ENCODE peak calls at places on chromosome 5, in four cellular contexts. M, E, W and Q are unnamed samples.
A peak's percentile ranks its signal among the peaks of the same experiment; 100 is the strongest.

GRCh38 chr5:44245936-44246335 is 143.3 kb downstream of the FGF10 start:
- DNase-seq in M (no peak), W (no peak), E (no peak), Q (peak; percentile 3)

GRCh38 chr5:156835905-156836304 is 14.2 kb upstream of the PPP1R2B start:
- DNase-seq in E (no peak), M (no peak), W (no peak), Q (no peak)

GRCh38 chr5:53343187-53343586 is 137.2 kb upstream of the FST start:
- DNase-seq in W (no peak), M (no peak), E (no peak), Q (peak; percentile 98)

GRCh38 chr5:34957857-34958690 is 28.7 kb downstream of the DNAJC21 start:
- DNase-seq in E (no peak), W (no peak), M (no peak), Q (peak; percentile 11)

GRCh38 chr5:158492850-158493249 is 606.9 kb downstream of the EBF1 start:
- DNase-seq in M (no peak), W (no peak), E (no peak), Q (peak; percentile 36)

GRCh38 chr5:53261245-53261644 is 151.7 kb upstream of the MOCS2 start:
- DNase-seq in E (no peak), W (no peak), M (no peak), Q (peak; percentile 18)

GRCh38 chr5:132498152-132498551 is 7.6 kb upstream of the IRF1 start:
- DNase-seq in M (no peak), E (no peak), W (peak; percentile 60), Q (no peak)

GRCh38 chr5:163696270-163696887 is 191.0 kb downstream of the MAT2B start:
- DNase-seq in E (no peak), M (peak; percentile 35), W (no peak), Q (peak; percentile 91)

GRCh38 chr5:44862808-44863207 is 54.1 kb downstream of the MRPS30 start:
- DNase-seq in W (no peak), E (no peak), M (no peak), Q (peak; percentile 33)

GRCh38 chr5:32276173-32276853 is 36.4 kb downstream of the MTMR12 start:
- DNase-seq in W (no peak), E (no peak), M (no peak), Q (peak; percentile 70)

GRCh38 chr5:57503433-57503832 is 20.8 kb upstream of the ACTBL2 start:
- DNase-seq in E (no peak), M (no peak), W (no peak), Q (peak; percentile 92)

GRCh38 chr5:88665750-88666215 is 217.2 kb downstream of the MEF2C start:
- DNase-seq in M (no peak), E (no peak), W (no peak), Q (no peak)

GRCh38 chr5:92409131-92409530 is 1026.0 kb upstream of the ARRDC3 start:
- DNase-seq in W (no peak), M (no peak), E (no peak), Q (peak; percentile 2)

GRCh38 chr5:91382530-91383026 is 539 bp downstream of the ARRDC3 start:
- DNase-seq in E (no peak), M (peak; percentile 53), W (peak; percentile 42), Q (peak; percentile 42)

GRCh38 chr5:34057569-34057968 is 14.6 kb upstream of the C1QTNF3 start:
- DNase-seq in W (no peak), M (no peak), E (no peak), Q (no peak)

GRCh38 chr5:73448451-73449136 is at the start of gene FOXD1:
- DNase-seq in W (peak; percentile 45), M (peak; percentile 48), E (peak; percentile 48), Q (peak; percentile 96)

GRCh38 chr5:119333421-119333851 is 22.4 kb upstream of the TNFAIP8 start:
- DNase-seq in M (no peak), W (no peak), E (no peak), Q (no peak)

GRCh38 chr5:111548992-111549649 is 36.8 kb upstream of the STARD4 start:
- DNase-seq in E (no peak), W (peak; percentile 48), M (no peak), Q (no peak)

GRCh38 chr5:77876862-77877502 is 100.8 kb upstream of the TBCA start:
- DNase-seq in W (no peak), M (no peak), E (no peak), Q (no peak)

GRCh38 chr5:51731641-51732040 is 348.4 kb downstream of the ISL1 start:
- DNase-seq in W (no peak), E (no peak), M (no peak), Q (peak; percentile 6)

GRCh38 chr5:65255294-65255693 is 226.4 kb downstream of the ADAMTS6 start:
- DNase-seq in M (no peak), E (no peak), W (no peak), Q (no peak)

GRCh38 chr5:134175874-134176522 is 752 bp downstream of the SKP1 start:
- DNase-seq in E (peak; percentile 20), W (peak; percentile 36), M (peak; percentile 20), Q (peak; percentile 47)

GRCh38 chr5:4976918-4977317 is 163.2 kb upstream of the ADAMTS16 start:
- DNase-seq in M (no peak), W (no peak), E (no peak), Q (no peak)

GRCh38 chr5:122772446-122772845 is 2.4 kb upstream of the SNX2 start:
- DNase-seq in W (no peak), E (no peak), M (no peak), Q (peak; percentile 84)

GRCh38 chr5:93582677-93583524 is at the start of gene NR2F1:
- DNase-seq in M (no peak), E (no peak), W (peak; percentile 47), Q (peak; percentile 100)

GRCh38 chr5:6829150-6829784 is 116.0 kb downstream of the TENT4A start:
- DNase-seq in W (no peak), E (no peak), M (no peak), Q (no peak)

GRCh38 chr5:97839338-97840081 is 656.5 kb upstream of the RIOK2 start:
- DNase-seq in M (no peak), W (no peak), E (no peak), Q (peak; percentile 74)

GRCh38 chr5:135186662-135187522 is 152.9 kb upstream of the PITX1 start:
- DNase-seq in W (no peak), M (no peak), E (no peak), Q (no peak)

GRCh38 chr5:14945021-14945420 is 73.4 kb upstream of the ANKH start:
- DNase-seq in M (no peak), W (no peak), E (no peak), Q (no peak)

GRCh38 chr5:82425591-82425990 is 147.4 kb upstream of the RPS23 start:
- DNase-seq in E (no peak), M (no peak), W (no peak), Q (peak; percentile 60)

GRCh38 chr5:137751869-137752491 is 2.2 kb downstream of the HNRNPA0 start:
- DNase-seq in W (no peak), M (no peak), E (no peak), Q (peak; percentile 68)

GRCh38 chr5:102807878-102808502 is 52.9 kb downstream of the PAM start:
- DNase-seq in W (no peak), M (no peak), E (no peak), Q (peak; percentile 47)

GRCh38 chr5:107213025-107213424 is 457.7 kb downstream of the EFNA5 start:
- DNase-seq in M (no peak), W (no peak), E (no peak), Q (no peak)

GRCh38 chr5:87113848-87114247 is 153.8 kb upstream of the RASA1 start:
- DNase-seq in M (no peak), W (no peak), E (no peak), Q (peak; percentile 97)

GRCh38 chr5:89428624-89429023 is 545.6 kb upstream of the MEF2C start:
- DNase-seq in E (no peak), M (no peak), W (no peak), Q (no peak)

GRCh38 chr5:168211245-168211644 is 80.2 kb upstream of the WWC1 start:
- DNase-seq in E (no peak), M (no peak), W (no peak), Q (no peak)

GRCh38 chr5:155053482-155053881 is 39.9 kb downstream of the KIF4B start:
- DNase-seq in M (no peak), E (no peak), W (no peak), Q (no peak)

GRCh38 chr5:143094087-143094511 is 309.4 kb downstream of the NR3C1 start:
- DNase-seq in E (no peak), W (no peak), M (no peak), Q (peak; percentile 72)

DNA sequence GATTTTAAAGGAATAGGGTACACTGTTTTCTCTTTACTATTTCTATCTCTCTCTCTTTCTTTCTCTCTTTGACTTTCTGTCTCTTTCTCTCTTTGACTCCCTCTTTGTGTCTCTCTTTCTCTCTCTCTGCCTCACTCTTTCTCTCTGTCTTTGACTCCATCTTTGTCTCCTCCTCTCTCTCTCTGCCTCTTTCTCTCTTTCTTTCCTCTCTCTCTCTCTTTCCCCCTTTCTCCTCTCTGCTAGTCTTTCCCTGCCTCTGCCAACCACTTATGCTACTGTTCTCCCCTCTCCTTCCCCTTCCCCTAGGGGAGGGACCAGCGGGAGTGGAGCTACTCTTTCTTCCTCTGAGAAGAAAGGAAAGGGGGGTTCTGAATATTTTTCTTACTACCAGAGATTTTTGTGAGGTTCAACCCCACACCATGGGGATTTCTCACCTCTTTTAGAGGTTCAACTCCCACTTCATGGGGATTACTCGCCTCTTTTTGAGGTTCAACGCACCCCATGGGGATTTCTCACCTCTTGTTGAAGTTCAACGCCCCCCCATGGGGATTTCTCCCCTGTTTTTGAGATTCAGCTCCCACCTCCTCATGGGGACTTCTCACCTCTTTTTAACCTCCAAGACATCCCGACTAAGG is 309.9 kb downstream of the NR3C1 start:
- DNase-seq in W (no peak), E (no peak), M (no peak), Q (no peak)
- H3K4me3 ChIP-seq in W (peak overlapping the region; percentile 23), E (no peak overlapping the region), M (no peak overlapping the region), Q (peak overlapping the region; percentile 53)

GRCh38 chr5:142872795-142873194 is 102.6 kb downstream of the ARHGAP26 start:
- DNase-seq in E (no peak), W (peak; percentile 53), M (no peak), Q (peak; percentile 65)
- H3K4me1 ChIP-seq in E (peaks cover 6% of the 10 kb centered on the region), W (peaks cover 55% of the 10 kb centered on the region), M (peaks cover 70% of the 10 kb centered on the region), Q (no peaks in the 10 kb centered on the region)

GRCh38 chr5:81234299-81234698 is 1.2 kb downstream of the CKMT2 start:
- DNase-seq in W (no peak), M (no peak), E (no peak), Q (no peak)

GRCh38 chr5:81232449-81233079 is 558 bp upstream of the CKMT2 start:
- DNase-seq in E (peak; percentile 97), W (no peak), M (no peak), Q (no peak)

GRCh38 chr5:81234801-81235200 is 1.7 kb downstream of the CKMT2 start:
- DNase-seq in M (no peak), E (no peak), W (no peak), Q (no peak)

GRCh38 chr5:81233080-81233634 is at the start of gene CKMT2:
- DNase-seq in E (peak; percentile 90), W (peak; percentile 84), M (peak; percentile 18), Q (peak; percentile 53)

GRCh38 chr5:81235287-81236072 is 2.4 kb downstream of the CKMT2 start:
- DNase-seq in W (no peak), E (peak; percentile 71), M (no peak), Q (no peak)
- H3K4me3 ChIP-seq in W (no peak overlapping the region), E (peak overlapping the region; percentile 68), M (no peak overlapping the region), Q (no peak overlapping the region)

GRCh38 chr5:180799902-180800801 is 2.5 kb downstream of the MGAT1 start:
- DNase-seq in E (no peak), M (no peak), W (no peak), Q (peak; percentile 90)

GRCh38 chr5:180803181-180804128 is 849 bp upstream of the MGAT1 start:
- DNase-seq in M (peak; percentile 97), W (peak; percentile 69), E (peak; percentile 56), Q (no peak)

GRCh38 chr5:180804129-180804601 is 1.6 kb upstream of the MGAT1 start:
- DNase-seq in E (no peak), W (no peak), M (peak; percentile 25), Q (no peak)

GRCh38 chr5:180801596-180802324 is 846 bp downstream of the MGAT1 start:
- DNase-seq in M (peak; percentile 7), W (peak; percentile 51), E (no peak), Q (no peak)

GRCh38 chr5:180802325-180803180 is at the start of gene MGAT1:
- DNase-seq in E (peak; percentile 81), M (peak; percentile 88), W (peak; percentile 86), Q (peak; percentile 73)
- H3K4me1 ChIP-seq in E (peaks cover 83% of the 10 kb centered on the region), M (peaks cover 85% of the 10 kb centered on the region), W (peaks cover 85% of the 10 kb centered on the region), Q (peaks cover 48% of the 10 kb centered on the region)